ENCODE peak calls at places on chromosome 13, in eight cellular contexts. I is heart left ventricle, O is K562, N is body of pancreas, L is uterus, B is stomach, Q is NB4, D is tibial nerve. A is an unnamed sample.

GRCh38 chr13:91185294-91185863 is 162.1 kb upstream of the MIR17HG start:
- DNase-seq in I (no peak), O (no peak), N (no peak), L (no peak), B (no peak), Q (peak), D (no peak), A (no peak)

GRCh38 chr13:91498298-91498697 is 99.9 kb downstream of the GPC5 start:
- DNase-seq in I (no peak), O (no peak), N (no peak), L (no peak), B (no peak), Q (no peak), D (no peak), A (no peak)

GRCh38 chr13:100112186-100112838 is 23.4 kb downstream of the PCCA start:
- DNase-seq in I (no peak), O (no peak), N (no peak), L (no peak), B (no peak), Q (no peak), D (no peak), A (no peak)

GRCh38 chr13:32538234-32538620 is 368 bp downstream of the N4BP2L2 start:
- DNase-seq in I (peak), O (no peak), N (peak), L (no peak), B (peak), Q (no peak), D (no peak), A (peak)

GRCh38 chr13:43374621-43375020 is 351.2 kb downstream of the DNAJC15 start:
- DNase-seq in I (no peak), O (no peak), N (no peak), L (no peak), B (no peak), Q (peak), D (no peak), A (no peak)

GRCh38 chr13:114109646-114110045 is 22.8 kb downstream of the RASA3 start:
- DNase-seq in I (no peak), O (no peak), N (no peak), L (peak), B (no peak), Q (no peak), D (peak), A (no peak)

GRCh38 chr13:106477303-106477702 is 58.2 kb downstream of the EFNB2 start:
- DNase-seq in I (no peak), O (no peak), N (no peak), L (no peak), B (no peak), Q (no peak), D (no peak), A (no peak)

GRCh38 chr13:26024558-26024957 is 27.3 kb downstream of the SHISA2 start:
- DNase-seq in I (no peak), O (no peak), N (no peak), L (no peak), B (peak), Q (no peak), D (no peak), A (no peak)

GRCh38 chr13:98105929-98106336 is 37.0 kb upstream of the FARP1 start:
- DNase-seq in I (peak), O (peak), N (no peak), L (no peak), B (no peak), Q (peak), D (no peak), A (no peak)

GRCh38 chr13:89239361-89240127 is 1568.4 kb downstream of the SLITRK5 start:
- DNase-seq in I (no peak), O (no peak), N (no peak), L (no peak), B (no peak), Q (no peak), D (no peak), A (no peak)

GRCh38 chr13:73656863-73657262 is 477.3 kb downstream of the KLF12 start:
- DNase-seq in I (no peak), O (no peak), N (no peak), L (no peak), B (no peak), Q (no peak), D (no peak), A (no peak)

GRCh38 chr13:99307247-99307646 is at the start of gene GPR183:
- DNase-seq in I (no peak), O (peak), N (no peak), L (no peak), B (no peak), Q (peak), D (no peak), A (no peak)

GRCh38 chr13:51803422-51804294 is at the start of gene DHRS12:
- DNase-seq in I (peak), O (peak), N (peak), L (peak), B (peak), Q (peak), D (peak), A (peak)

GRCh38 chr13:93730780-93731179 is 504.2 kb downstream of the GPC6 start:
- DNase-seq in I (no peak), O (no peak), N (no peak), L (no peak), B (no peak), Q (no peak), D (no peak), A (no peak)

GRCh38 chr13:100580045-100580444 is 8.5 kb downstream of the GGACT start:
- DNase-seq in I (no peak), O (no peak), N (no peak), L (no peak), B (no peak), Q (no peak), D (no peak), A (no peak)

GRCh38 chr13:39144941-39145533 is 106.8 kb downstream of the NHLRC3 start:
- DNase-seq in I (peak), O (peak), N (peak), L (peak), B (peak), Q (peak), D (peak), A (peak)

GRCh38 chr13:26342898-26343297 is 89.0 kb downstream of the CDK8 start:
- DNase-seq in I (no peak), O (no peak), N (no peak), L (no peak), B (no peak), Q (no peak), D (no peak), A (no peak)

GRCh38 chr13:71922191-71922590 is 55.2 kb upstream of the DACH1 start:
- DNase-seq in I (no peak), O (no peak), N (peak), L (no peak), B (no peak), Q (no peak), D (no peak), A (no peak)

GRCh38 chr13:30715357-30715756 is 20.0 kb upstream of the ALOX5AP start:
- DNase-seq in I (no peak), O (no peak), N (no peak), L (no peak), B (no peak), Q (no peak), D (no peak), A (no peak)

GRCh38 chr13:39874331-39875055 is 219.0 kb downstream of the COG6 start:
- DNase-seq in I (no peak), O (no peak), N (no peak), L (no peak), B (no peak), Q (no peak), D (no peak), A (no peak)

GRCh38 chr13:107466326-107466725 is 749.0 kb downstream of the LIG4 start:
- DNase-seq in I (no peak), O (no peak), N (no peak), L (no peak), B (no peak), Q (no peak), D (no peak), A (no peak)

GRCh38 chr13:33677215-33677614 is 140.7 kb upstream of the RFC3 start:
- DNase-seq in I (no peak), O (no peak), N (no peak), L (no peak), B (no peak), Q (no peak), D (no peak), A (no peak)

GRCh38 chr13:102138635-102139225 is 263.1 kb downstream of the FGF14 start:
- DNase-seq in I (no peak), O (no peak), N (no peak), L (no peak), B (no peak), Q (no peak), D (no peak), A (no peak)

GRCh38 chr13:79541426-79542049 is 60.6 kb downstream of the NDFIP2 start:
- DNase-seq in I (no peak), O (peak), N (no peak), L (no peak), B (no peak), Q (peak), D (no peak), A (no peak)

GRCh38 chr13:66296328-66296727 is 933.8 kb downstream of the PCDH9 start:
- DNase-seq in I (no peak), O (no peak), N (no peak), L (no peak), B (no peak), Q (no peak), D (no peak), A (no peak)

GRCh38 chr13:26509491-26509890 is 48.0 kb upstream of the WASF3 start:
- DNase-seq in I (no peak), O (no peak), N (no peak), L (no peak), B (no peak), Q (no peak), D (no peak), A (no peak)

GRCh38 chr13:20006206-20006605 is 47.7 kb downstream of the ZMYM2 start:
- DNase-seq in I (no peak), O (no peak), N (no peak), L (no peak), B (no peak), Q (no peak), D (no peak), A (no peak)

GRCh38 chr13:103263448-103263847 is 197.2 kb upstream of the SLC10A2 start:
- DNase-seq in I (no peak), O (no peak), N (no peak), L (no peak), B (no peak), Q (no peak), D (no peak), A (no peak)

GRCh38 chr13:77980592-77980991 is 62.0 kb upstream of the EDNRB start:
- DNase-seq in I (no peak), O (no peak), N (no peak), L (no peak), B (no peak), Q (no peak), D (no peak), A (no peak)

GRCh38 chr13:49693191-49693733 is 2.0 kb upstream of the EBPL start:
- DNase-seq in I (no peak), O (no peak), N (no peak), L (no peak), B (no peak), Q (no peak), D (no peak), A (no peak)

GRCh38 chr13:25886438-25887214 is 165.2 kb downstream of the SHISA2 start:
- DNase-seq in I (no peak), O (no peak), N (no peak), L (no peak), B (no peak), Q (peak), D (no peak), A (no peak)

GRCh38 chr13:96948127-96948526 is 46.1 kb downstream of the OXGR1 start:
- DNase-seq in I (no peak), O (no peak), N (no peak), L (no peak), B (no peak), Q (no peak), D (no peak), A (no peak)

GRCh38 chr13:63636231-63636993 is 2220.8 kb upstream of the PCDH20 start:
- DNase-seq in I (no peak), O (no peak), N (no peak), L (no peak), B (no peak), Q (no peak), D (no peak), A (no peak)

GRCh38 chr13:80050252-80050651 is 290.7 kb downstream of the SPRY2 start:
- DNase-seq in I (no peak), O (no peak), N (no peak), L (no peak), B (no peak), Q (peak), D (no peak), A (no peak)

GRCh38 chr13:33178197-33178699 is 107.3 kb downstream of the STARD13 start:
- DNase-seq in I (no peak), O (no peak), N (no peak), L (no peak), B (no peak), Q (no peak), D (no peak), A (no peak)

GRCh38 chr13:94711561-94712286 is 621 bp downstream of the SOX21 start:
- DNase-seq in I (no peak), O (peak), N (no peak), L (no peak), B (no peak), Q (no peak), D (no peak), A (no peak)

GRCh38 chr13:67061750-67062149 is 168.4 kb downstream of the PCDH9 start:
- DNase-seq in I (no peak), O (no peak), N (no peak), L (no peak), B (no peak), Q (no peak), D (no peak), A (no peak)

GRCh38 chr13:51499841-51500240 is 47.0 kb upstream of the INTS6 start:
- DNase-seq in I (no peak), O (no peak), N (no peak), L (no peak), B (no peak), Q (no peak), D (no peak), A (no peak)

DNA sequence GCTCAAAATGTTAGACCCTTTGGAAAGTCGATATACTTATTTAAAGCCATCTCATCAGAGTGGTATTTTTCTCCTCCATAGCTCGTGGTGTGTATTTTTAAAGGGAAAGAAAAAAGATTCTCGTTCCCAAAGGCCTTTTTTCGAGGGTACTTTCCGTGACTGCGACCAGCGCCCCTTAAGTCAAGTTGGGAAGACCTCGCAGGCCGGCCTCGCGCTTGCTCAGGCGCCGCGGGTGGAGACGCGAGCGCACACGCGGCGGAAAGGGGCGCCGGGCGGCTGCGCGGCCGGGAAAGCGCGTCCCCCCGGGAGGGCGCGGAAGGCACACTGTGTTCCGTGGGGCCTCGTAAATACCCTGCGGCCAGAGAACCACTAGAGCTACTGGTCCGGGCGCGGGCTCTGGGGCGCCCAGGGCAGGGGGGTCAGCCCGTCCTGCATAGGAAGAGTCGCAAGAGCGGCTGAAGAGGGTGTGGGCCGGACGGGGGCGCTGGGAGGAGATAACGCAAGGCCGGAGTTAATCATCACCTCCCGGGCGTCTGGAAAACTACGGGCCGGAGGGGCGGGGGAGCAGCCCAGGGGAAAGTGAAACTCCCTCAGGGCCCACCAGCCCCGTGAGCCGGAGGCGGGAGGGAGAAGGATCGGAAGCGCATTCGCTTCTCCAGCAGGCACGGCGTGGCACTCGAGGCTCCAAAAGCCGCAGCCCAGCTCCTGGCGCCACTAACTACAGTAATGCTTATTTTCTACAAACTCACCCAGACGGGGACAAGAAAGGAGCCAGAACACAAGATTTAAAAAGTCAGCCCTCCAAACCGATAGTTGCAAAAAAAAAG is 1.2 kb upstream of the WBP4 start:
- DNase-seq in I (peak), O (peak), N (peak), L (peak), B (peak), Q (peak), D (peak), A (peak)
- TF ChIP-seq POLR2A in I (peak), O (peak), N (peak), L (peak), B (no peak), Q (peak), D (peak), A (peak)

GRCh38 chr13:22866221-22866620 is 314.6 kb upstream of the SGCG start:
- DNase-seq in I (no peak), O (no peak), N (no peak), L (no peak), B (no peak), Q (no peak), D (no peak), A (no peak)
- TF ChIP-seq POLR2A in I (no peak), O (no peak), N (no peak), L (no peak), B (no peak), Q (no peak), D (no peak), A (no peak)

DNA sequence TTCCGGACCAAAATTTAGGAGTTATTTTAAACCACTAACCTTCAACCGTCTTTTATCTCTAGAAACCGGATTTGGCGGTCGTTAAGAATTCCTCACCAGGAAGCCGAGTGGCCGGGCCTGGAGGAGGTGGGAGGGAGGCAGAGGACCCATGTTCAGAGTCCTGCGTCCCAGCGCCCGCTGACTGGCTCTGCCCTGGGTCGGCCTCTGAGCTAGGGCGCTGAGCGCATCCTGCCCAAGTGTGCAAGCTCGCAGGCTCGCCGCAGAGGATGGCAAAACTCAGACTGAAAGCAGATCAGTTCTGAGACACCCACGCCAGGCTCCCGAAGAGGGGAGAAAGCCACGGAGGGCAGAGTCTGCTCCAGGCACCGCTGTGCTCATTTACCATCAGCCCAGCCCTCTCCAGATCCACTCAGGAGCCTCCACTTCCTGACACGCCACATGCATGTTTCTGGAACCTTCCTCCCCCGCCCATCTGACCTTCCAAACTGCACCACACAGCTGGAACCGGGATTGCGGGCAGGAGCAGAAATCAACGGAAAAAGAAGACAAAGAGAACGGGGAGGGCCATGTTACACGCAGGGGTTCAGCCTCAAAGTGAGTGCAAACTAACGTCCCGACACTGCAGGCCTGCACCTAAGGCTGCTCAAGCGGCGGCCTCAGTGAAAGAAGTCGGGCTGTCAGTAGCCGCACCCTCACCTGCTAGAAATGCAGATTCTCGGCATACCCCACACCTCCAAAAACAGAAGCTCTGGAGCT is 8.2 kb downstream of the COL4A1 start:
- DNase-seq in I (peak), O (no peak), N (no peak), L (no peak), B (no peak), Q (no peak), D (no peak), A (no peak)
- TF ChIP-seq POLR2A in I (no peak), O (no peak), N (no peak), L (no peak), B (no peak), Q (no peak), D (peak), A (no peak)

GRCh38 chr13:48234652-48235099 is 1.7 kb downstream of the ITM2B start:
- DNase-seq in I (no peak), O (no peak), N (no peak), L (no peak), B (no peak), Q (no peak), D (no peak), A (no peak)

GRCh38 chr13:48233886-48234488 is 981 bp downstream of the ITM2B start:
- DNase-seq in I (no peak), O (no peak), N (no peak), L (no peak), B (no peak), Q (no peak), D (no peak), A (no peak)

GRCh38 chr13:48236528-48237353 is 3.7 kb downstream of the ITM2B start:
- DNase-seq in I (no peak), O (no peak), N (no peak), L (no peak), B (no peak), Q (peak), D (no peak), A (no peak)

GRCh38 chr13:48235814-48236135 is 2.8 kb downstream of the ITM2B start:
- DNase-seq in I (no peak), O (no peak), N (no peak), L (no peak), B (no peak), Q (no peak), D (no peak), A (no peak)

GRCh38 chr13:48235100-48235813 is 2.3 kb downstream of the ITM2B start:
- DNase-seq in I (peak), O (no peak), N (peak), L (no peak), B (peak), Q (peak), D (no peak), A (no peak)
- TF ChIP-seq POLR2A in I (peak), O (no peak), N (peak), L (peak), B (peak), Q (no peak), D (peak), A (no peak)